ENCODE peak calls at places on chromosome 2, in five cellular contexts. O is psoas muscle, S is SJCRH30, K is uterus, B is GM23248. U is an unnamed sample.
A peak's percentile ranks its signal among the peaks of the same experiment; 100 is the strongest.

GRCh38 chr2:9106338-9107167 is 100.1 kb upstream of the ASAP2 start:
- DNase-seq in O (no peak), S (no peak), K (no peak), B (no peak), U (no peak)

GRCh38 chr2:66679422-66679821 is 244.5 kb downstream of the MEIS1 start:
- DNase-seq in O (no peak), S (peak; percentile 23), K (no peak), B (no peak), U (no peak)

GRCh38 chr2:47227532-47228166 is 72.5 kb upstream of the STPG4 start:
- DNase-seq in O (no peak), S (no peak), K (no peak), B (no peak), U (no peak)

GRCh38 chr2:106147159-106147558 is 46.9 kb downstream of the UXS1 start:
- DNase-seq in O (no peak), S (no peak), K (no peak), B (peak; percentile 70), U (peak; percentile 20)

GRCh38 chr2:119065146-119065545 is 93.4 kb downstream of the C1QL2 start:
- DNase-seq in O (no peak), S (no peak), K (no peak), B (no peak), U (no peak)

GRCh38 chr2:27379840-27380625 is 501 bp downstream of the ZNF513 start:
- DNase-seq in O (peak; percentile 80), S (peak; percentile 46), K (peak; percentile 70), B (peak; percentile 54), U (peak; percentile 35)

GRCh38 chr2:208224802-208225201 is 30.1 kb downstream of the IDH1 start:
- DNase-seq in O (no peak), S (no peak), K (no peak), B (peak; percentile 36), U (peak; percentile 63)

GRCh38 chr2:28471214-28471613 is 24.6 kb upstream of the PLB1 start:
- DNase-seq in O (no peak), S (peak; percentile 39), K (no peak), B (no peak), U (no peak)

GRCh38 chr2:223088866-223089265 is 36.9 kb downstream of the KCNE4 start:
- DNase-seq in O (no peak), S (no peak), K (no peak), B (no peak), U (no peak)

GRCh38 chr2:195737531-195738162 is 80.6 kb downstream of the SLC39A10 start:
- DNase-seq in O (no peak), S (no peak), K (no peak), B (peak; percentile 43), U (no peak)

GRCh38 chr2:24022324-24022974 is 12.6 kb downstream of the MFSD2B start:
- DNase-seq in O (no peak), S (no peak), K (no peak), B (no peak), U (no peak)

DNA sequence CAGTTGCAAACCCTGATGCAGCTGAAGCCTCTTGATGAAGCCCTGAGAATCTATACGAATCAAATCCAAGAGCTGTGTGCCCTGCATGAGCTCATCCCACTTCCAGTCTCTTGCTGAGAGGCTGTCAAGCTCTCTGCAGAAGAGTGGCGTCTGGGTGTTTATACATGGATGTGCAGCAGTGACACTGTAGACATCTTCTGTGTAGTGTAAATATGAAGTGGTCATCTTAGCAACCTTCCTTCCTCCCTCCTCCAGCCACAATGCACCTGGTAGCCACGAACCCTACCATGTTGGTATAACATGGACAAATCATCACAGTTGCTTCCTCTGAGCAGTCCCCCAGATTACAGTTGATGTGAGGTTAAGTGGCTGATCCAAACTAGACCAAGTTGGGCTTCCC is 18.3 kb upstream of the KIAA2012 start:
- DNase-seq in O (no peak), S (no peak), K (no peak), B (no peak), U (no peak)
- H3K27ac ChIP-seq in O (no peak overlapping the region), S (no peak overlapping the region), K (no peak overlapping the region), B (no peak overlapping the region), U (no peak overlapping the region)

GRCh38 chr2:189726849-189727248 is 35.7 kb downstream of the OSGEPL1 start:
- DNase-seq in O (no peak), S (no peak), K (no peak), B (no peak), U (no peak)
- H3K27ac ChIP-seq in O (no peak overlapping the region), S (no peak overlapping the region), K (no peak overlapping the region), B (no peak overlapping the region), U (no peak overlapping the region)

GRCh38 chr2:25981596-25982272 is 563 bp downstream of the KIF3C start:
- DNase-seq in O (peak; percentile 21), S (peak; percentile 57), K (peak; percentile 18), B (peak; percentile 59), U (no peak)
- H3K27ac ChIP-seq in O (no peak overlapping the region), S (peak overlapping the region; percentile 13), K (peak overlapping the region; percentile 77), B (no peak overlapping the region), U (peak overlapping the region; percentile 68)

DNA sequence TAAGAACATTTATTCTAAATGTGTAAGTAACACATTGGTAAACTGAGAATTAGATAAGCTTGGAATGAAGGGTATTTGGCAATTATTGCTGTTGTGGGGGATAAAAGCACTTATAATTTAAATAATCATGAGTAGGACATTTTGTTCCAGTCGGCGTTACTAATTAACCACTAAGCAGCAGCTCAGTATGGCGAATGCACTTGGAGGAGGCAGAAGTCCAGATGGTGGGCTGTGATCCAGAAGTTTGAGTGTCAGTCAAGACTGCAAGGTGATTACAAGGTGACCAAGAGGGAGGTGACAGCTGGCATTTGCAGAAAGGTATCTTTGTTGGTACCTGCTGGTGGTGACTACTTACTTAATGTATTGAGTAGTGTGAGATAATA is 643.6 kb upstream of the FAM98A start:
- DNase-seq in O (no peak), S (no peak), K (no peak), B (no peak), U (no peak)
- H3K27ac ChIP-seq in O (no peak overlapping the region), S (no peak overlapping the region), K (no peak overlapping the region), B (no peak overlapping the region), U (no peak overlapping the region)

U was measured in mammary epithelial cell.